ENCODE peak calls at places on chromosomes 6 and 20, in six cellular contexts. One of them, this sample, is unnamed.

GRCh38 chr20:12966468-12967085 is 42.2 kb upstream of the SPTLC3 start:
- DNase-seq in RWPE1: peak
- DNase-seq in heart right ventricle: no peak
- DNase-seq in pancreas: no peak
- DNase-seq in lower lobe of right lung: no peak
- DNase-seq in choroid plexus epithelial cell: peak
- DNase-seq in this sample: peak

GRCh38 chr20:1363522-1363921 is 29.3 kb downstream of the FKBP1A start:
- DNase-seq in choroid plexus epithelial cell: no peak
- DNase-seq in pancreas: no peak
- DNase-seq in lower lobe of right lung: no peak
- DNase-seq in RWPE1: no peak
- DNase-seq in heart right ventricle: no peak
- DNase-seq in this sample: no peak

GRCh38 chr6:69422474-69422873 is 374.3 kb downstream of the LMBRD1 start:
- DNase-seq in heart right ventricle: no peak
- DNase-seq in RWPE1: no peak
- DNase-seq in choroid plexus epithelial cell: no peak
- DNase-seq in pancreas: no peak
- DNase-seq in lower lobe of right lung: no peak
- DNase-seq in this sample: no peak

GRCh38 chr6:33927112-33927511 is 123.3 kb upstream of the MLN start:
- DNase-seq in lower lobe of right lung: no peak
- DNase-seq in pancreas: no peak
- DNase-seq in choroid plexus epithelial cell: no peak
- DNase-seq in heart right ventricle: no peak
- DNase-seq in RWPE1: no peak
- DNase-seq in this sample: no peak

GRCh38 chr6:22622390-22622789 is 53.0 kb downstream of the HDGFL1 start:
- DNase-seq in RWPE1: no peak
- DNase-seq in heart right ventricle: no peak
- DNase-seq in lower lobe of right lung: no peak
- DNase-seq in choroid plexus epithelial cell: no peak
- DNase-seq in pancreas: no peak
- DNase-seq in this sample: no peak

GRCh38 chr20:16953858-16954257 is 205.7 kb downstream of the OTOR start:
- DNase-seq in pancreas: no peak
- DNase-seq in choroid plexus epithelial cell: no peak
- DNase-seq in RWPE1: no peak
- DNase-seq in heart right ventricle: no peak
- DNase-seq in lower lobe of right lung: no peak
- DNase-seq in this sample: no peak

GRCh38 chr6:33692760-33693158 is 18.7 kb downstream of the UQCC2 start:
- DNase-seq in heart right ventricle: peak
- DNase-seq in choroid plexus epithelial cell: no peak
- DNase-seq in lower lobe of right lung: peak
- DNase-seq in RWPE1: no peak
- DNase-seq in pancreas: no peak
- DNase-seq in this sample: peak

GRCh38 chr6:79601020-79601609 is 30.0 kb upstream of the SH3BGRL2 start:
- DNase-seq in pancreas: no peak
- DNase-seq in choroid plexus epithelial cell: peak
- DNase-seq in RWPE1: no peak
- DNase-seq in lower lobe of right lung: no peak
- DNase-seq in heart right ventricle: no peak
- DNase-seq in this sample: peak

GRCh38 chr6:88641178-88641903 is 322.1 kb downstream of the RNGTT start:
- DNase-seq in RWPE1: no peak
- DNase-seq in lower lobe of right lung: no peak
- DNase-seq in heart right ventricle: no peak
- DNase-seq in choroid plexus epithelial cell: no peak
- DNase-seq in pancreas: no peak
- DNase-seq in this sample: no peak

GRCh38 chr6:34386316-34387137 is 5.9 kb downstream of the NUDT3 start:
- DNase-seq in RWPE1: no peak
- DNase-seq in lower lobe of right lung: no peak
- DNase-seq in pancreas: no peak
- DNase-seq in heart right ventricle: no peak
- DNase-seq in choroid plexus epithelial cell: peak
- DNase-seq in this sample: peak

GRCh38 chr6:43773050-43773956 is 3.3 kb downstream of the VEGFA start:
- DNase-seq in choroid plexus epithelial cell: peak
- DNase-seq in RWPE1: peak
- DNase-seq in heart right ventricle: peak
- DNase-seq in lower lobe of right lung: peak
- DNase-seq in pancreas: peak
- DNase-seq in this sample: peak

GRCh38 chr20:51966296-51966971 is 164.1 kb upstream of the SALL4 start:
- DNase-seq in pancreas: peak
- DNase-seq in choroid plexus epithelial cell: peak
- DNase-seq in heart right ventricle: peak
- DNase-seq in RWPE1: peak
- DNase-seq in lower lobe of right lung: no peak
- DNase-seq in this sample: peak

GRCh38 chr6:152261179-152261578 is 376.0 kb downstream of the SYNE1 start:
- DNase-seq in RWPE1: no peak
- DNase-seq in heart right ventricle: no peak
- DNase-seq in choroid plexus epithelial cell: no peak
- DNase-seq in lower lobe of right lung: no peak
- DNase-seq in pancreas: no peak
- DNase-seq in this sample: no peak

GRCh38 chr20:34124469-34125249 is 12.6 kb upstream of the EIF2S2 start:
- DNase-seq in heart right ventricle: no peak
- DNase-seq in RWPE1: no peak
- DNase-seq in pancreas: no peak
- DNase-seq in lower lobe of right lung: no peak
- DNase-seq in choroid plexus epithelial cell: no peak
- DNase-seq in this sample: no peak

GRCh38 chr6:161233986-161234620 is 39.8 kb downstream of the AGPAT4 start:
- DNase-seq in RWPE1: peak
- DNase-seq in heart right ventricle: peak
- DNase-seq in lower lobe of right lung: no peak
- DNase-seq in choroid plexus epithelial cell: peak
- DNase-seq in pancreas: no peak
- DNase-seq in this sample: peak

GRCh38 chr20:33518071-33518470 is 28.2 kb downstream of the CBFA2T2 start:
- DNase-seq in lower lobe of right lung: no peak
- DNase-seq in heart right ventricle: no peak
- DNase-seq in choroid plexus epithelial cell: peak
- DNase-seq in RWPE1: peak
- DNase-seq in pancreas: no peak
- DNase-seq in this sample: peak

GRCh38 chr20:8366303-8366923 is 234.3 kb downstream of the PLCB1 start:
- DNase-seq in pancreas: no peak
- DNase-seq in heart right ventricle: no peak
- DNase-seq in RWPE1: no peak
- DNase-seq in choroid plexus epithelial cell: no peak
- DNase-seq in lower lobe of right lung: no peak
- DNase-seq in this sample: no peak

GRCh38 chr20:1907586-1907985 is 12.4 kb downstream of the SIRPA start:
- DNase-seq in choroid plexus epithelial cell: no peak
- DNase-seq in RWPE1: no peak
- DNase-seq in lower lobe of right lung: no peak
- DNase-seq in pancreas: no peak
- DNase-seq in heart right ventricle: no peak
- DNase-seq in this sample: no peak

GRCh38 chr20:48875233-48875913 is 46.1 kb upstream of the ARFGEF2 start:
- DNase-seq in pancreas: no peak
- DNase-seq in lower lobe of right lung: no peak
- DNase-seq in choroid plexus epithelial cell: no peak
- DNase-seq in heart right ventricle: no peak
- DNase-seq in RWPE1: no peak
- DNase-seq in this sample: no peak

GRCh38 chr20:380763-381580 is 412 bp downstream of the TRIB3 start:
- DNase-seq in lower lobe of right lung: peak
- DNase-seq in RWPE1: peak
- DNase-seq in pancreas: peak
- DNase-seq in heart right ventricle: peak
- DNase-seq in choroid plexus epithelial cell: peak
- DNase-seq in this sample: peak

GRCh38 chr6:1313364-1313754 is 1.5 kb downstream of the FOXQ1 start:
- DNase-seq in heart right ventricle: no peak
- DNase-seq in RWPE1: no peak
- DNase-seq in pancreas: no peak
- DNase-seq in lower lobe of right lung: no peak
- DNase-seq in choroid plexus epithelial cell: no peak
- DNase-seq in this sample: no peak

GRCh38 chr6:1311400-1312192 is at the start of gene FOXQ1:
- DNase-seq in choroid plexus epithelial cell: peak
- DNase-seq in RWPE1: peak
- DNase-seq in pancreas: peak
- DNase-seq in heart right ventricle: no peak
- DNase-seq in lower lobe of right lung: peak
- DNase-seq in this sample: peak

GRCh38 chr6:1313755-1314503 is 2.0 kb downstream of the FOXQ1 start:
- DNase-seq in RWPE1: peak
- DNase-seq in pancreas: peak
- DNase-seq in choroid plexus epithelial cell: no peak
- DNase-seq in heart right ventricle: no peak
- DNase-seq in lower lobe of right lung: peak
- DNase-seq in this sample: peak

GRCh38 chr6:1312193-1312443 is 220 bp downstream of the FOXQ1 start:
- DNase-seq in RWPE1: no peak
- DNase-seq in pancreas: no peak
- DNase-seq in choroid plexus epithelial cell: no peak
- DNase-seq in heart right ventricle: no peak
- DNase-seq in lower lobe of right lung: no peak
- DNase-seq in this sample: no peak

GRCh38 chr6:1312444-1313363 is 806 bp downstream of the FOXQ1 start:
- DNase-seq in pancreas: no peak
- DNase-seq in lower lobe of right lung: peak
- DNase-seq in RWPE1: no peak
- DNase-seq in heart right ventricle: no peak
- DNase-seq in choroid plexus epithelial cell: no peak
- DNase-seq in this sample: no peak
- TF ChIP-seq CTCF in pancreas: no peak
- TF ChIP-seq CTCF in lower lobe of right lung: no peak
- TF ChIP-seq CTCF in RWPE1: no peak
- TF ChIP-seq CTCF in heart right ventricle: no peak
- TF ChIP-seq CTCF in choroid plexus epithelial cell: no peak
- TF ChIP-seq CTCF in this sample: no peak

DNA sequence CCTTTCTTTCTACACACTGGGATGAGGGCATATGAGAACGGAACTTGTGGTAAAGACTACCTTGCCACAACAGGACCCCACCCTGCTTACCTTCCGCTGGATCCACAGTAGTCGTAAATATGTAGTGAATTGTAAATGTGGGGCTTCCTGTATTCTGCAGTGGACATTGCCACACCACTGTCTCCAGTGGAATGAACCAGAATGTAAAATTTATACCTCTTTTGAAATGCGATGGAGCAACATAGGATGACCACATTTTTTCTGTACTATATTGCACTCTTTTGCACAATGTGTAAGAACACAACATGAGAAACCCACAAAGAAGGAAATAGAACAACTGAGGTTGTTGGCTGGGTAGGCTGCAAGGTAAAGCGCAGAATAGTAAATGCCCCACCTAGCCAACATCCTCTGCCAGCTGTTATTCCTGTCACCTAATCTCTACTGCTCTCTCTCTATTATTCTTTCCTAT is 16.1 kb upstream of the RIPOR2 start:
- DNase-seq in RWPE1: no peak
- DNase-seq in pancreas: no peak
- DNase-seq in heart right ventricle: no peak
- DNase-seq in choroid plexus epithelial cell: no peak
- DNase-seq in lower lobe of right lung: peak
- DNase-seq in this sample: no peak
- TF ChIP-seq CTCF in RWPE1: no peak
- TF ChIP-seq CTCF in pancreas: no peak
- TF ChIP-seq CTCF in heart right ventricle: no peak
- TF ChIP-seq CTCF in choroid plexus epithelial cell: no peak
- TF ChIP-seq CTCF in lower lobe of right lung: no peak
- TF ChIP-seq CTCF in this sample: no peak

DNA sequence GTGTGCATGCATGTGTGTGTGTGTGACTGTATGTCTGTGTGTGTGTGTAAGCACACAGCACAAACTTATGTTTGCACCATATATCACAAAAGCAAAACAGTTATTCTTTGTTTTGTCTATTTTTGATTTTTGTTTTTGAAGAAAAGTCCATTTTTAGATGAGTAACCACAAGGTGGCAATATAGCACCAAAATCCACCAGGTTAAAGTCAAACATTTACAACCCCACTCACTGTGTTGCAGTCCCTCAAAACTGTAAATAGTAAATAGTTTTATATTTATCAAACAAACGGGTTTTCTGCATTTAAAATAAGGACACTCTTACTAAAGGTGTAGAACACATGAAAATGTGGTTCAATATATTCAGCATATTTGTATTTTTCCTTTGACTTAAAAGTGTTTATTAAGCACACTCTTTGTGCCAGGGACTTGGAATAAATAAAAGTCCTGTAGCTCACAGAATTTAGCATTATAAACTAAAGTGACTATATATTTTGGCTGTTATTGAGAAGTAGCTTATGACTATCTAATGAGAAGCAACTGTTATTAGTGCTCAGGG is 118.5 kb downstream of the GFRAL start:
- DNase-seq in RWPE1: peak
- DNase-seq in heart right ventricle: no peak
- DNase-seq in pancreas: no peak
- DNase-seq in choroid plexus epithelial cell: peak
- DNase-seq in lower lobe of right lung: no peak
- DNase-seq in this sample: peak
- TF ChIP-seq CTCF in RWPE1: peak
- TF ChIP-seq CTCF in heart right ventricle: no peak
- TF ChIP-seq CTCF in pancreas: no peak
- TF ChIP-seq CTCF in choroid plexus epithelial cell: peak
- TF ChIP-seq CTCF in lower lobe of right lung: peak
- TF ChIP-seq CTCF in this sample: peak

GRCh38 chr6:150672792-150673191 is 73.1 kb downstream of the PLEKHG1 start:
- DNase-seq in pancreas: no peak
- DNase-seq in RWPE1: no peak
- DNase-seq in choroid plexus epithelial cell: no peak
- DNase-seq in heart right ventricle: no peak
- DNase-seq in lower lobe of right lung: no peak
- DNase-seq in this sample: no peak

GRCh38 chr6:150673720-150674361 is 74.2 kb downstream of the PLEKHG1 start:
- DNase-seq in RWPE1: no peak
- DNase-seq in choroid plexus epithelial cell: no peak
- DNase-seq in pancreas: no peak
- DNase-seq in lower lobe of right lung: no peak
- DNase-seq in heart right ventricle: no peak
- DNase-seq in this sample: no peak

GRCh38 chr6:150667977-150668716 is 68.5 kb downstream of the PLEKHG1 start:
- DNase-seq in pancreas: peak
- DNase-seq in lower lobe of right lung: peak
- DNase-seq in RWPE1: peak
- DNase-seq in heart right ventricle: peak
- DNase-seq in choroid plexus epithelial cell: peak
- DNase-seq in this sample: peak

GRCh38 chr6:150668882-150669476 is 69.3 kb downstream of the PLEKHG1 start:
- DNase-seq in lower lobe of right lung: no peak
- DNase-seq in pancreas: no peak
- DNase-seq in choroid plexus epithelial cell: peak
- DNase-seq in RWPE1: no peak
- DNase-seq in heart right ventricle: no peak
- DNase-seq in this sample: no peak

DNA sequence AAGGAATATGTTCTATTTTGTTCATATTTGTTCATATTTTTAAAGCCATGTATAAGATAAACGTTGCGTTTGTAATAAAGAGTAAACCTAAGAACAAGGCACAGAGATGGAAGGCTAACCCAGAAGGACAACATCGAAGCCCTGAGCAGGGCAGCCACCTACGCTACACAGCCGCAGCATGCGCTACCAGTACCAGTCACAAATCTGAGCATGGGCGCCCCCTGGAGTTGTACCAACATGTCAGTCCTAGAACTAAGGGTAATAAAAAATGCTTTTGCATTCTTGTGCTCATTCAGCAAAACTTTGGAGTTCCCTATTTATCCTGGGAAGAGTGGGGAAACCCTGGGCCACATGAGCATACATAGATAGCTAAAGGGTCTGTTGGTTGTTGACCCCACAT is 70.6 kb downstream of the PLEKHG1 start:
- DNase-seq in heart right ventricle: no peak
- DNase-seq in pancreas: no peak
- DNase-seq in lower lobe of right lung: no peak
- DNase-seq in choroid plexus epithelial cell: no peak
- DNase-seq in RWPE1: no peak
- DNase-seq in this sample: no peak
- TF ChIP-seq CTCF in heart right ventricle: no peak
- TF ChIP-seq CTCF in pancreas: no peak
- TF ChIP-seq CTCF in lower lobe of right lung: no peak
- TF ChIP-seq CTCF in choroid plexus epithelial cell: no peak
- TF ChIP-seq CTCF in RWPE1: no peak
- TF ChIP-seq CTCF in this sample: no peak